ENCODE peak calls at places on chromosomes 2 and 18, in five cellular contexts. C, Y, T, Z and H are unnamed samples.

GRCh38 chr2:64313311-64313710 is 140.7 kb upstream of the LGALSL start:
- DNase-seq in C (no peak), T (no peak), Z (no peak), Y (no peak), H (no peak)

GRCh38 chr2:55837073-55837472 is 86.5 kb downstream of the EFEMP1 start:
- DNase-seq in C (no peak), Z (no peak), T (no peak), Y (no peak), H (no peak)

GRCh38 chr2:58601017-58601416 is 359.9 kb upstream of the FANCL start:
- DNase-seq in Z (no peak), C (no peak), Y (no peak), T (no peak), H (peak; percentile 58)

GRCh38 chr2:224837558-224837957 is 121.4 kb upstream of the CCDC195 start:
- DNase-seq in Y (no peak), Z (peak; percentile 88), T (no peak), C (peak; percentile 92), H (peak; percentile 91)

GRCh38 chr18:8936646-8937045 is 165.9 kb upstream of the NDUFV2 start:
- DNase-seq in Z (no peak), C (no peak), Y (no peak), T (no peak), H (no peak)

GRCh38 chr2:64988420-64989125 is 626 bp upstream of the SLC1A4 start:
- DNase-seq in T (peak; percentile 79), C (peak; percentile 94), Z (peak; percentile 89), Y (peak; percentile 84), H (peak; percentile 93)

GRCh38 chr2:26511466-26511865 is 33.5 kb upstream of the OTOF start:
- DNase-seq in T (no peak), Y (no peak), C (no peak), Z (no peak), H (no peak)

GRCh38 chr2:58207189-58207588 is 33.9 kb downstream of the FANCL start:
- DNase-seq in Y (no peak), Z (no peak), C (no peak), T (no peak), H (no peak)

GRCh38 chr2:16693854-16694253 is 28.2 kb upstream of the CYRIA start:
- DNase-seq in Y (no peak), Z (no peak), T (no peak), C (no peak), H (no peak)

GRCh38 chr2:178553047-178553446 is 72.8 kb downstream of the PLEKHA3 start:
- DNase-seq in Z (peak; percentile 72), C (peak; percentile 86), T (no peak), Y (no peak), H (peak; percentile 77)

GRCh38 chr18:57772387-57772799 is 30.7 kb downstream of the ATP8B1 start:
- DNase-seq in Y (no peak), T (no peak), Z (no peak), C (no peak), H (no peak)

GRCh38 chr2:61619561-61619960 is 81.4 kb upstream of the XPO1 start:
- DNase-seq in Y (no peak), C (no peak), Z (no peak), T (no peak), H (no peak)

GRCh38 chr2:42851186-42851585 is 58.8 kb upstream of the HAAO start:
- DNase-seq in T (no peak), C (no peak), Z (no peak), Y (no peak), H (no peak)

GRCh38 chr2:112121682-112122254 is 16.4 kb upstream of the FBLN7 start:
- DNase-seq in Z (peak; percentile 80), C (peak; percentile 57), Y (peak; percentile 18), T (no peak), H (peak; percentile 20)

GRCh38 chr2:163800889-163801498 is 65.2 kb upstream of the FIGN start:
- DNase-seq in Z (peak; percentile 25), Y (no peak), C (peak; percentile 72), T (no peak), H (no peak)

GRCh38 chr2:17818235-17818634 is 2.0 kb downstream of the MSGN1 start:
- DNase-seq in Z (no peak), T (no peak), C (no peak), Y (no peak), H (no peak)

GRCh38 chr18:23683671-23684070 is 5.6 kb upstream of the LAMA3 start:
- DNase-seq in Y (no peak), Z (peak; percentile 25), T (no peak), C (no peak), H (peak; percentile 55)

GRCh38 chr2:63226297-63226696 is 175.7 kb downstream of the OTX1 start:
- DNase-seq in Z (no peak), T (no peak), Y (no peak), C (no peak), H (no peak)

GRCh38 chr2:3656762-3657691 is 973 bp upstream of the ALLC start:
- DNase-seq in T (no peak), C (no peak), Y (no peak), Z (no peak), H (no peak)

GRCh38 chr2:84435331-84436081 is 23.6 kb downstream of the SUCLG1 start:
- DNase-seq in Z (peak; percentile 69), C (no peak), T (no peak), Y (no peak), H (no peak)

GRCh38 chr18:49472459-49472858 is 12.0 kb upstream of the DYM start:
- DNase-seq in C (no peak), T (no peak), Z (no peak), Y (no peak), H (no peak)

GRCh38 chr2:79860233-79861058 is 347.6 kb downstream of the CTNNA2 start:
- DNase-seq in T (no peak), C (peak; percentile 29), Y (no peak), Z (peak; percentile 1), H (no peak)

GRCh38 chr2:78262713-78263375 is 740.7 kb upstream of the LRRTM4 start:
- DNase-seq in C (no peak), T (no peak), Y (no peak), Z (no peak), H (no peak)

GRCh38 chr2:78263571-78263970 is 741.4 kb upstream of the LRRTM4 start:
- DNase-seq in Y (no peak), C (no peak), T (no peak), Z (no peak), H (no peak)

GRCh38 chr2:78261454-78261853 is 739.3 kb upstream of the LRRTM4 start:
- DNase-seq in C (no peak), Z (no peak), Y (no peak), T (no peak), H (no peak)

GRCh38 chr2:78264130-78264529 is 742.0 kb upstream of the LRRTM4 start:
- DNase-seq in Z (no peak), T (no peak), C (no peak), Y (no peak), H (no peak)

GRCh38 chr2:78260861-78261260 is 738.7 kb upstream of the LRRTM4 start:
- DNase-seq in Y (no peak), T (no peak), C (no peak), Z (no peak), H (no peak)
- H3K4me3 ChIP-seq in Y (no peak overlapping the region), T (no peak overlapping the region), C (no peak overlapping the region), Z (no peak overlapping the region), H (no peak overlapping the region)

GRCh38 chr2:9736008-9736407 is 105.2 kb upstream of the YWHAQ start:
- DNase-seq in C (no peak), Z (no peak), T (no peak), Y (no peak), H (no peak)
- TF ChIP-seq CTCF in C (no peak), Z (no peak), T (no peak), Y (no peak), H (no peak)

GRCh38 chr18:51195086-51195601 is 2.3 kb downstream of the MEX3C start:
- DNase-seq in T (no peak), C (no peak), Z (no peak), Y (no peak), H (peak; percentile 4)
- H3K4me3 ChIP-seq in T (peak overlapping the region; percentile 56), C (peak overlapping the region; percentile 95), Z (peak overlapping the region; percentile 81), Y (peak overlapping the region; percentile 97), H (peak overlapping the region; percentile 96)

GRCh38 chr2:216283038-216283900 is 89.0 kb downstream of the MARCHF4 start:
- DNase-seq in C (no peak), T (no peak), Y (peak; percentile 63), Z (no peak), H (no peak)
- TF ChIP-seq CTCF in C (peak; percentile 24), T (no peak), Y (peak; percentile 89), Z (peak; percentile 32), H (peak; percentile 22)